ENCODE peak calls at places on chromosomes 4 and X, in four cellular contexts. U is GM12878, M is K562, P is HepG2. R is an unnamed sample.

GRCh38 chr4:122873752-122874151 is 47.1 kb downstream of the FGF2 start:
- DNase-seq in U (no peak), M (no peak), P (no peak), R (no peak)

GRCh38 chrX:122739770-122740169 is 444.3 kb upstream of the GRIA3 start:
- DNase-seq in U (no peak), M (no peak), P (peak), R (no peak)

GRCh38 chrX:48996969-48997368 is 5.1 kb downstream of the GRIPAP1 start:
- DNase-seq in U (no peak), M (peak), P (no peak), R (peak)

GRCh38 chr4:186723207-186724047 is at the start of gene FAT1:
- DNase-seq in U (no peak), M (peak), P (peak), R (peak)

GRCh38 chrX:64842492-64842891 is 133.8 kb downstream of the ZC4H2 start:
- DNase-seq in U (no peak), M (no peak), P (no peak), R (no peak)

GRCh38 chr4:164536829-164537228 is 217.1 kb upstream of the SMIM31 start:
- DNase-seq in U (no peak), M (no peak), P (peak), R (no peak)

GRCh38 chr4:183936574-183937335 is 31.6 kb downstream of the STOX2 start:
- DNase-seq in U (no peak), M (no peak), P (no peak), R (no peak)

GRCh38 chrX:106247162-106247561 is 79.1 kb downstream of the PWWP3B start:
- DNase-seq in U (no peak), M (no peak), P (no peak), R (no peak)

GRCh38 chr4:83490876-83491450 is 6.1 kb upstream of the ABRAXAS1 start:
- DNase-seq in U (no peak), M (peak), P (peak), R (no peak)

GRCh38 chr4:30842689-30843088 is 122.5 kb downstream of the PCDH7 start:
- DNase-seq in U (no peak), M (no peak), P (no peak), R (no peak)

GRCh38 chr4:3521621-3522325 is 10.4 kb downstream of the LRPAP1 start:
- DNase-seq in U (no peak), M (no peak), P (no peak), R (no peak)

GRCh38 chrX:11759461-11760311 is 1.6 kb downstream of the MSL3 start:
- DNase-seq in U (peak), M (peak), P (peak), R (no peak)

GRCh38 chrX:130005408-130005807 is 23.0 kb downstream of the BCORL1 start:
- DNase-seq in U (no peak), M (no peak), P (no peak), R (no peak)

GRCh38 chrX:118528089-118528753 is 32.6 kb downstream of the DOCK11 start:
- DNase-seq in U (peak), M (no peak), P (no peak), R (no peak)

GRCh38 chrX:46710927-46711623 is 47.8 kb downstream of the SLC9A7 start:
- DNase-seq in U (no peak), M (no peak), P (no peak), R (no peak)

GRCh38 chr4:180669637-180670036 is 1573.6 kb upstream of the TENM3 start:
- DNase-seq in U (no peak), M (no peak), P (no peak), R (no peak)

DNA sequence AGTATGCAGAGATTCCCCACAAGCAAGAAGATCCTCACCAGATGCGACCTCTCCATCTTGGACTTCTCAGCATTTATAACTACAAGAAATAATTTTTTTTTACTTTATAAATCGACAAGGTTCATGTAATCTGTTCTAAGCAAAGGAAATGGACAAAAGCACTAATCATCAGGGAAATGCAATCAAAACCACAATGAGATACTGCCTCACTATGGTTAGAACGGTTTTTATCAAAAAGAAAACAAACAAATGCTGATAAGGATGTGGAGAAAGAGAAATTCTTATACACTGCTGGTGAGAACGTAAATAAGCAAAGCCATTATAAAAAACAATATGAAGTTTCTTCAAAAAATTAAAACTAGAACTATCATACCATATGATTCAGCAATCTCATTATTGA is 1382.7 kb downstream of the ARAP2 start:
- DNase-seq in U (no peak), M (no peak), P (no peak), R (no peak)
- TF ChIP-seq CHD2 in U (no peak), M (no peak), P (no peak), R (no peak)

DNA sequence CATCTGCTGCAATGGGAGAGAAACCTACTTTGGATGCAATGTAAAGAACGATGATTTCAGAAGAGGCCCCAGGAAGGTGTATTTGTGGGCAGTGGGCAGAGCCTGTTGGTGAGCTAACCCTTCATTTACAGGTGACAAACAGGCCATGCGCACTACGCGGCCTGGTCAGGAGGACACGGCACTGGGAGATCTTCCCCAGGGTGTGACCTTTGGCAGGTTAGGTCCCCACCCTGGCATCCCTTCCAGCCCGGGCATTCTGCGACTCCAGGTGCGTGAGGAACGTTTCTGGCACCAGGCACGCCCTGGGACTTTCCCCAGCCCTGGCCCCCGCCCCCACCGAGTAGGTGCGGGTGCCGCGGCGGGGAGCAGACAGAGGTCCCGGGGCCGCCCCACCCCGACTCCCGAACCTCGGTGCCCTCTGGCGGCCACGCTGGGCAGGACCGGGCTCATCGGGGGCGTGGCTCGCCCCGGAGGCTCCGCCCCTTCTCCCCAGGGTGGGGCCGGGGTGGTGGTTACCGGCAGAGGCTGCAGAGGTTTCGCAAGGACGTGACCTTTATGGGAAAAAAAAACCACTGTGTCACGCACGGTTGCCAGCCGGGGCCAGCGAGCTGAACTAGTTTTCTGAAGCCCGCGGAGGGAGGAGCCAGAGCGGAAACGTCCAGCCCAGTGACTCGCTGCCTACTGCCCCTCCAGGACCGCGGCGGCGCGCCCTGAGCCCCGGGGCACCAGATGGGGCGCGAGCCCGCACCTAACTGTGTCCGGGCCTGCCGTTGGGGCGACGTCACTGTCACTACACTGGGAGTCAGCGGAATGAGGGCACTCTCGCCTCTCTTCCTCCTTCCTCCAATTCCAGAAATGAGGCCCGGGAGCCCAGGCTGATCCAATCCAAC is 5.0 kb upstream of the NYX start:
- DNase-seq in U (peak), M (peak), P (peak), R (peak)
- TF ChIP-seq POLR2A in U (peak), M (peak), P (no peak), R (no peak)

GRCh38 chr4:68359508-68359907 is 9.6 kb upstream of the YTHDC1 start:
- DNase-seq in U (no peak), M (no peak), P (no peak), R (no peak)
- TF ChIP-seq YY1 in U (no peak), M (no peak), P (no peak), R (no peak)

GRCh38 chrX:66200050-66200664 is 36.1 kb downstream of the HEPH start:
- DNase-seq in U (peak), M (no peak), P (no peak), R (no peak)
- TF ChIP-seq CHD2 in U (no peak), M (no peak), P (no peak), R (no peak)

GRCh38 chrX:56563231-56564116 is at the start of gene UBQLN2:
- DNase-seq in U (no peak), M (peak), P (peak), R (no peak)
- TF ChIP-seq POLR2A in U (peak), M (peak), P (peak), R (peak)

GRCh38 chrX:6708676-6709075 is 173.8 kb upstream of the VCX3A start:
- DNase-seq in U (no peak), M (no peak), P (no peak), R (no peak)

GRCh38 chrX:6707497-6707896 is 172.6 kb upstream of the VCX3A start:
- DNase-seq in U (no peak), M (no peak), P (no peak), R (no peak)

DNA sequence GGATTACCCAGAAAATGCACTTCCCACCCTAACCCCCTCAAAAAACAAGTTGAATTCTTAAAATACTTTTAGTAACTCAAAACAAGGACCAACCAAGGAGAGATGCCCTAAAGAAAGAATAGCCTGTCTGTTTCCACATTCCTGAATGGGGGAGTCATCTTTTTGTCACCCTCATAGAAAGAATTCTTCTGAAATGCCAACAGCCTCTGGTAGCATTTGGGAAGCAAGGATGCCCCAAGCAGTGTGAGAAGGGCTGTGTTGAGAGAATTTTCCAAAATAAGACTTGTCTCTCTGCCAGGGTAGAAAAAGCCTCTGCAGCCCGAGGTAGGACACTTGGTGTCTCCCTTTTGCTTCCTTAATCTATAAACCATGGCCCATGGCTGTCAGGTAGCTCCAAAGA is 173.1 kb upstream of the VCX3A start:
- DNase-seq in U (no peak), M (no peak), P (no peak), R (no peak)
- TF ChIP-seq YY1 in U (no peak), M (no peak), P (no peak), R (no peak)

GRCh38 chr4:8019396-8020365 is 80.0 kb upstream of the AFAP1 start:
- DNase-seq in U (no peak), M (no peak), P (no peak), R (no peak)

GRCh38 chr4:8016527-8016926 is 76.9 kb upstream of the AFAP1 start:
- DNase-seq in U (no peak), M (no peak), P (no peak), R (no peak)

GRCh38 chr4:8012517-8012916 is 72.9 kb upstream of the AFAP1 start:
- DNase-seq in U (no peak), M (no peak), P (no peak), R (no peak)

GRCh38 chr4:8013976-8014726 is 74.5 kb upstream of the AFAP1 start:
- DNase-seq in U (no peak), M (no peak), P (no peak), R (no peak)

DNA sequence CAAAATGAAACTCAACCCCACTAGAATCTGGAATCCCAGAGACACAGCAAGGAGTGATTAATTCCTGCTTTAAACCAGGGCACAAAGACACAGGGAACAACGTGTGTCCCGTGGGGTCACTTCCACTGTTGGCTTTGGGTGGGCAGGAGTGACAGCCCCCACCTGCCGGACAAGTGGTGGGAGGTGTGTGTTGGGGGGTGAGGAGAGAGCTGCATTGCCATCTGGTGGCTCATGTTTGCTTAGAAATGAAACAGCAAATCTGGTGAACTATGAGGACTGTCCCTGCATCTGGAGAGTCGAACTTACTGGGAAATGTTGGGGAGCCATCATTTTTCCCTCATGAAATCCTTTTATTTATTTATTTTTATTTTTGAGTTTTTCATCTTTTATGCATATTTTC is 75.9 kb upstream of the AFAP1 start:
- DNase-seq in U (no peak), M (peak), P (no peak), R (no peak)
- TF ChIP-seq CHD2 in U (no peak), M (no peak), P (no peak), R (no peak)

GRCh38 chr4:2008671-2008920 is 178 bp downstream of the NELFA start:
- DNase-seq in U (no peak), M (no peak), P (no peak), R (no peak)
- TF ChIP-seq POLR2A in U (no peak), M (peak), P (no peak), R (no peak)